ENCODE peak calls at places on chromosomes 4 and X, in seven cellular contexts. I is AG09309, C is brain microvascular endothelial cell, B is uterus, N is hepatocyte, L is pancreas, Q is vagina. W is an unnamed sample.

GRCh38 chr4:155966661-155967060 is 13.0 kb upstream of the CTSO start:
- DNase-seq in I (no peak), C (no peak), B (no peak), N (no peak), L (no peak), Q (no peak), W (no peak)

GRCh38 chr4:187993827-187994226 is 1.7 kb upstream of the ZFP42 start:
- DNase-seq in I (no peak), C (peak), B (no peak), N (peak), L (no peak), Q (no peak), W (no peak)

GRCh38 chr4:78323439-78323838 is 228.1 kb upstream of the ANXA3 start:
- DNase-seq in I (no peak), C (no peak), B (no peak), N (no peak), L (no peak), Q (no peak), W (no peak)

GRCh38 chr4:159117564-159117963 is 14.7 kb downstream of the RAPGEF2 start:
- DNase-seq in I (no peak), C (no peak), B (no peak), N (no peak), L (no peak), Q (no peak), W (no peak)

GRCh38 chr4:67539830-67540229 is 5.5 kb downstream of the CENPC start:
- DNase-seq in I (no peak), C (no peak), B (no peak), N (no peak), L (no peak), Q (no peak), W (no peak)

GRCh38 chr4:36677122-36677521 is 395.7 kb downstream of the DTHD1 start:
- DNase-seq in I (no peak), C (no peak), B (no peak), N (no peak), L (no peak), Q (no peak), W (no peak)

GRCh38 chrX:41491267-41492004 is 44.3 kb downstream of the NYX start:
- DNase-seq in I (peak), C (peak), B (no peak), N (peak), L (no peak), Q (no peak), W (peak)

GRCh38 chrX:119249836-119250340 is 13.8 kb downstream of the PGRMC1 start:
- DNase-seq in I (no peak), C (no peak), B (no peak), N (no peak), L (no peak), Q (no peak), W (no peak)

GRCh38 chr4:89712141-89712540 is 124.8 kb downstream of the SNCA start:
- DNase-seq in I (peak), C (peak), B (no peak), N (no peak), L (no peak), Q (no peak), W (peak)

GRCh38 chr4:16952462-16952871 is 54.0 kb upstream of the LDB2 start:
- DNase-seq in I (no peak), C (no peak), B (no peak), N (no peak), L (no peak), Q (no peak), W (no peak)

GRCh38 chr4:11341337-11342043 is 87.2 kb downstream of the HS3ST1 start:
- DNase-seq in I (no peak), C (no peak), B (no peak), N (no peak), L (no peak), Q (no peak), W (no peak)

GRCh38 chr4:90328558-90328957 is 201.4 kb downstream of the CCSER1 start:
- DNase-seq in I (no peak), C (no peak), B (no peak), N (peak), L (no peak), Q (no peak), W (peak)

GRCh38 chr4:1775731-1776500 is 17.2 kb upstream of the FGFR3 start:
- DNase-seq in I (no peak), C (no peak), B (no peak), N (no peak), L (no peak), Q (no peak), W (no peak)

GRCh38 chr4:124964251-124964650 is 251.7 kb upstream of the ANKRD50 start:
- DNase-seq in I (no peak), C (no peak), B (no peak), N (no peak), L (no peak), Q (no peak), W (no peak)

GRCh38 chr4:161172396-161173026 is 991.3 kb downstream of the FSTL5 start:
- DNase-seq in I (no peak), C (no peak), B (no peak), N (no peak), L (no peak), Q (no peak), W (no peak)

GRCh38 chrX:8848921-8849320 is 47.7 kb upstream of the FAM9A start:
- DNase-seq in I (no peak), C (no peak), B (no peak), N (no peak), L (no peak), Q (no peak), W (no peak)

GRCh38 chr4:57020467-57021101 is 41.9 kb downstream of the POLR2B start:
- DNase-seq in I (peak), C (peak), B (no peak), N (no peak), L (no peak), Q (no peak), W (no peak)

GRCh38 chr4:26083987-26084386 is 170.0 kb downstream of the SMIM20 start:
- DNase-seq in I (peak), C (peak), B (peak), N (peak), L (no peak), Q (no peak), W (peak)

GRCh38 chrX:57453901-57454300 is 137.9 kb upstream of the ZXDB start:
- DNase-seq in I (no peak), C (no peak), B (no peak), N (no peak), L (no peak), Q (no peak), W (no peak)

GRCh38 chr4:44629280-44629866 is 22.1 kb downstream of the YIPF7 start:
- DNase-seq in I (peak), C (peak), B (no peak), N (peak), L (peak), Q (no peak), W (peak)

GRCh38 chrX:69556094-69557011 is 52.2 kb downstream of the NALF2 start:
- DNase-seq in I (no peak), C (peak), B (peak), N (peak), L (peak), Q (no peak), W (no peak)

GRCh38 chr4:186693159-186693815 is 30.4 kb downstream of the FAT1 start:
- DNase-seq in I (peak), C (peak), B (peak), N (no peak), L (peak), Q (no peak), W (peak)

GRCh38 chrX:149961572-149961971 is 23.3 kb upstream of the EOLA2 start:
- DNase-seq in I (no peak), C (no peak), B (no peak), N (no peak), L (no peak), Q (no peak), W (no peak)

DNA sequence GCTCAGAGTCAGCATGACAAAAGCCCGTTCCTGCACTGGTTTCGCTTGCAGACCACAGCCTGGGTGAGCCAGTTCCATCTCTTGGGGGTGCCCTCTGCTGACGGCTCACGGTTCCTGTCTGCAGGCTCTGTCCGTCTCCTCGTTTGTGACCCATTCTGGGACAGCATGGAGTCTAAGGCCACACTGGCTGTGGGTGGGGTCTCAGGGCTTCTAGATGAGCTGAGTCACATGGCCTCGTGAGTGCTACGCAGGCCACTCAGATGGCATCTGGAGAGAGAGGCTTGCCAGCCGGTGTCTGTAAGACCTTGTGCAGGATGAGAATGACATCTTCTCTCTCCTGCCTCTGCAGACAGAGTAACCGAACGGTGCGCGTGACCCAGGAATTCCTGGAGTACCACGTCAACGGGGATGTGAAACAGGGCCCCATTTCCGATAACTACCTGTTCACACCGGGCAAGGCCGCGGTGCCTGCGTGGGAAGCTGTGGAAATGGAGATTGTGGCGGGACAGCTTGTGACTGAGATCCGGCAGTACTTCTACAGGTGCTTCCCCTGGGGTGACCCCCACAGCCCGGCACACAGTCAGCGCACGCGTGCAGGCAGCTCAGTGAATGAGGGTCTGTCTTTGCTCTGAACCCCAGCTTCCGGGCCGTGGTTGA is 31.6 kb upstream of the MRFAP1 start:
- DNase-seq in I (no peak), C (peak), B (no peak), N (no peak), L (no peak), Q (no peak), W (no peak)
- TF ChIP-seq CTCF in I (no peak), C (peak), B (no peak), N (no peak), L (no peak), Q (no peak), W (peak)

GRCh38 chr4:169941141-169941540 is 85.1 kb downstream of the MFAP3L start:
- DNase-seq in I (no peak), C (no peak), B (no peak), N (no peak), L (no peak), Q (no peak), W (no peak)

GRCh38 chr4:169945636-169946035 is 80.6 kb downstream of the MFAP3L start:
- DNase-seq in I (no peak), C (no peak), B (no peak), N (no peak), L (no peak), Q (no peak), W (no peak)

GRCh38 chr4:169934794-169935400 is 91.3 kb downstream of the MFAP3L start:
- DNase-seq in I (no peak), C (no peak), B (no peak), N (no peak), L (no peak), Q (no peak), W (no peak)

DNA sequence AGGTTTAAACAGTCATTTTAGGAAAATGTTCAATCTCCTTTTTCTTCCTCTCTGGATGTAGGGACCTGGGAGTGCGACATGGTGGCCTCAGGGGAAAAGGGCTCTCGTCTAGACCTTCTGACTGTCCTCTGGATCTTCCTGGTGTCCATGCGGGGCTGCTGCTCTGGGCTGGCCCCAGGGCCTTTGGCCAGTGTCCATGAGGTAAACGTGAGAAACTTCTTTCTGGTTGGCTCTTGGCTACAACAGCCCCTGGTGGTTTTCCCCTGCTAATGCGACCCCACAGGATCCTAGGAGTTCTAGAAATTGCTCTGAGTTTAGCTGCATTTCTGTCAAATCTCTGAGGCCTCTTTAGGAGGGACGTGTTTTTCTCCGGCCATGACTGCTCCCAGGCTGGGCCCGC is 85.7 kb downstream of the MFAP3L start:
- DNase-seq in I (no peak), C (no peak), B (no peak), N (no peak), L (no peak), Q (no peak), W (no peak)
- TF ChIP-seq CTCF in I (no peak), C (peak), B (no peak), N (no peak), L (no peak), Q (no peak), W (peak)

DNA sequence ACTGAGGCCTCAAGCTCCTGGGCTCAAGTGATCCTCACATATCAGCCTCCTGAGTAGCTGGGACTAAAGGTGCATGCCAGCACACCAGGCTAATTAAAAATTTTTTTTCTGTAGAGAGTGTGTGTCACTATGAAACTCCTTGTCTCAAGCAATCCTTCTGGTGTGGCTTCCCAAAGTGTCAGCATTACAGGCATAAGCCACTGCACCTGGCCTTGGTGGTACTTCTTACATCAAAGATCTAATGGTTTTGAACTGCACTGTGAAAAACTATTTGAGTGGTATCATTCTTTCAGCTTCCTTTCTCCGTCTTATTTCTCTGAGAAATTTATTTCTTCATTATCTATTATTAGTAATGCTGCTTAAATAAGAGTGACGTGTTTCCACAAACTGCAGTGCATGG is 98.5 kb downstream of the UNC5C start:
- DNase-seq in I (no peak), C (no peak), B (no peak), N (no peak), L (no peak), Q (no peak), W (no peak)
- TF ChIP-seq CTCF in I (no peak), C (no peak), B (no peak), N (no peak), L (no peak), Q (no peak), W (no peak)

DNA sequence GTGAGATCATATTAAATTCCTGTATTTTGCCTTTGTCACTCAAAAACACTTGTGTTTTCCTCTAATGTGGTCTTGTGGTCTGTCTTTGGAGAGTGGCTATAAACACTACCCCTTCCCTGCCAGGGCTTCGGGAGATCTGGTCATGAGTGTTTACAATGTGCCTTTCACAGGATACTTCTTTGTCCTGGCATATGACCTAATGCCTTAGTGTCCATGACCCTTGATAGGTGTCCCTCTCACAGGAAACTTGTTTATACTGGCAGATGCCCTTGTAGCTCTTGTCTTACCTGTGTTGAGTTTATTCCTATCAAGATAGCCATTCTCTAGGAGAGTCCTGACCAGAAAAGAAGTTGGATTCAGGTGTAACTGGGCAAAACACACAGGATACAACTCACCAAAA is 17.8 kb downstream of the USP53 start:
- DNase-seq in I (no peak), C (no peak), B (no peak), N (no peak), L (no peak), Q (no peak), W (no peak)
- TF ChIP-seq CTCF in I (no peak), C (no peak), B (no peak), N (no peak), L (no peak), Q (no peak), W (no peak)

GRCh38 chr4:7876096-7876993 is 63.3 kb downstream of the AFAP1 start:
- DNase-seq in I (no peak), C (peak), B (no peak), N (no peak), L (no peak), Q (no peak), W (no peak)
- TF ChIP-seq CTCF in I (peak), C (peak), B (no peak), N (no peak), L (no peak), Q (no peak), W (peak)

GRCh38 chr4:102055805-102056204 is 265.3 kb downstream of the BANK1 start:
- DNase-seq in I (no peak), C (no peak), B (no peak), N (no peak), L (no peak), Q (no peak), W (no peak)
- TF ChIP-seq CTCF in I (no peak), C (peak), B (no peak), N (no peak), L (no peak), Q (no peak), W (no peak)

DNA sequence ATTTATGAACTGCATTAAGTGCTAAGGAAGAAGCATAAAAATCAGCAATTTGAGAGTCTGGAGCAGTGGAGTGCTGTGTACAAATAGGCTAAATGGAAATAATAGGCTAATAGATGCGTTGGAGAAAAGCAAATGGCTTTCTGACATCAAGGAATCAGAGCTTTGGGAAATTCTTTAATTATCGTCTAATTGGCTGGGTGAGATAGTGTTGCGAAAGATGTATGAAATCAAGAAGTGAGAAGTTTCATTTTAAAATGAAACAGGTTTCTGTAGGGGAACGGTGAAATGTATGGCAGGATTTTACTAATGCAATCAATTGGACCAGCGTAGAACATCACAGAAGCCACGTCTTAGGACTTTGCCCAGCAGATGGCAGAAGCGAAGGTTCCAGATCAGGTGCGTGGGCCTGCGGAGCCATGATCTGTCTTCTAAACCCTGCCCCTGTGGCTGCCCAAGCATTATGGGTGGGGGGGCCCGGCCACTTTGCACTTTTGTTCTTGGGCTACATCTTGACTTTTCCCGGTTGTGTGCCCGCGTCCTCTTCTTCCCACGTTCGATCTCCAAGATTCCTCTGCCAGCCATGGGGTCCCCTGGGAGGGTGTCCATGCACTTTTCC is 118.5 kb upstream of the SHISA3 start:
- DNase-seq in I (no peak), C (no peak), B (no peak), N (no peak), L (no peak), Q (no peak), W (no peak)
- TF ChIP-seq CTCF in I (no peak), C (no peak), B (no peak), N (no peak), L (no peak), Q (no peak), W (no peak)

DNA sequence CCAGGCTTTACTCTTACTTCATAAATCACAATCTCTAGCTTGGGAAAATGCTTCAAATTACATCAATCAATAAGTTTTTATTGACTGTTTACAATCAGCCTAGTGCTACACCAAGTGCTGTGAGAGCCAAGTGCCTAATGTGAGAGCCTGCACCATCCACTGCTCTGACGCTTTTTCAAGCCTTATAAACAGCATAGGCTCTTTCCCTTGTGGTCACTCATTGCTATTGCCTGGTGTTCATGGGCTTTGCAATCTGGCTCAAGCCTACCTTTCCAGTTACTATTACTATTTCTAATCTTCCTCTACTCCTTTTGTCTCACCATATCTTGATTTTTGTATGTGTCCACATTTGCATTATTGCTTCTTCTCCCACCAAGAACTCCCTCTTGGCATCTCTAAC is 77.0 kb downstream of the REELD1 start:
- DNase-seq in I (no peak), C (no peak), B (no peak), N (no peak), L (no peak), Q (no peak), W (no peak)
- TF ChIP-seq CTCF in I (no peak), C (peak), B (no peak), N (no peak), L (no peak), Q (no peak), W (no peak)

W was measured in astrocyte of the cerebellum.